ENCODE peak calls at places on chromosomes 16 and 17, in nine cellular contexts. I is IMR-90, S is H54, K is sigmoid colon, M is transverse colon, P is stomach, C is upper lobe of left lung, X is suprapubic skin, V is ovary. B is an unnamed sample.

GRCh38 chr16:15996432-15997109 is 47.2 kb downstream of the ABCC1 start:
- DNase-seq in P (peak; percentile 34), I (peak; percentile 93), C (no peak), S (peak; percentile 79), X (no peak), K (peak; percentile 78), V (peak; percentile 75), M (no peak), B (no peak)

GRCh38 chr16:22098538-22099255 is 6.4 kb downstream of the VWA3A start:
- DNase-seq in K (no peak), S (peak; percentile 25), V (no peak), C (no peak), P (no peak), X (no peak), I (peak; percentile 44), M (no peak), B (no peak)

GRCh38 chr16:85424260-85425060 is 188.7 kb upstream of the GSE1 start:
- DNase-seq in V (peak; percentile 23), M (no peak), C (no peak), I (no peak), X (no peak), S (no peak), P (peak; percentile 63), K (peak; percentile 58), B (no peak)

GRCh38 chr17:72972263-72972951 is 120.1 kb downstream of the SLC39A11 start:
- DNase-seq in K (no peak), M (no peak), S (no peak), X (no peak), I (no peak), C (no peak), P (no peak), V (no peak), B (no peak)

GRCh38 chr16:87678618-87679017 is 76.3 kb downstream of the JPH3 start:
- DNase-seq in S (no peak), C (no peak), M (no peak), X (no peak), I (no peak), P (no peak), V (no peak), K (no peak), B (no peak)

GRCh38 chr17:62595484-62595883 is 32.0 kb upstream of the MRC2 start:
- DNase-seq in S (no peak), P (no peak), M (no peak), V (no peak), X (no peak), I (no peak), C (no peak), K (no peak), B (no peak)

GRCh38 chr17:80082403-80083135 is 18.8 kb upstream of the GAA start:
- DNase-seq in S (peak; percentile 74), I (peak; percentile 78), X (no peak), P (peak; percentile 70), M (peak; percentile 57), C (peak; percentile 66), K (peak; percentile 82), V (peak; percentile 63), B (no peak)

GRCh38 chr16:372584-372983 is 2.2 kb upstream of the MRPL28 start:
- DNase-seq in C (no peak), X (no peak), P (no peak), K (no peak), V (no peak), I (no peak), S (no peak), M (no peak), B (no peak)

DNA sequence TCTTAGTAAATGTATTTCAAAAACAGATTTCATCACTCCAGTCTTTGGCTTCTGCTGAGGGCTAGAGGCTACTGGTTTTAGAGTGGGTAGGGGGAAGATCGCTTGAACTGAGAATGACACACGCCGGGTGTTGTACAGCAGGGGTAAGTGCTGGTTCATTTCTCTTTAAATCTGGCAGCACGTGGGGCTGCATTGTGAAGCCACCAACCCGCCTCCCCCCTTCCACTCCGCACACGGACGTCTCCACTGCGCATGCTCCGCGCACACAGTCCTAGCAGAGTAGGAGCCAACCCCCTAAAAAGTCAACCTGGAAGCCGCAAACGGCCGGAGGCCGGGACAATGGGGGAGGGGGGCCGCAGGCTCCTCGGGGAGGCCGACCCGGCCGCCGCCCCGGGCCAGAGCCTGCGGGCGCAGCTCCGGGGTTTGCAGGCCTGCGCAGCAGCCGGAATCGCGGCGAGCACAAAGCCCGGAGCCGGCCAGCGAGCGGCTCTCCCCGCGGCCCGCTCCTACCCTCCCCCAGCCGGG is 1.3 kb downstream of the UBE2G1 start:
- DNase-seq in I (peak; percentile 88), C (peak; percentile 94), K (peak; percentile 96), S (peak; percentile 88), V (peak; percentile 88), X (peak; percentile 93), P (peak; percentile 90), M (peak; percentile 92), B (peak; percentile 65)
- TF ChIP-seq POLR2A in I (no peak), C (peak; percentile 80), K (peak; percentile 65), S (peak; percentile 14), V (peak; percentile 19), X (no peak), P (no peak), M (peak; percentile 70), B (no peak)

DNA sequence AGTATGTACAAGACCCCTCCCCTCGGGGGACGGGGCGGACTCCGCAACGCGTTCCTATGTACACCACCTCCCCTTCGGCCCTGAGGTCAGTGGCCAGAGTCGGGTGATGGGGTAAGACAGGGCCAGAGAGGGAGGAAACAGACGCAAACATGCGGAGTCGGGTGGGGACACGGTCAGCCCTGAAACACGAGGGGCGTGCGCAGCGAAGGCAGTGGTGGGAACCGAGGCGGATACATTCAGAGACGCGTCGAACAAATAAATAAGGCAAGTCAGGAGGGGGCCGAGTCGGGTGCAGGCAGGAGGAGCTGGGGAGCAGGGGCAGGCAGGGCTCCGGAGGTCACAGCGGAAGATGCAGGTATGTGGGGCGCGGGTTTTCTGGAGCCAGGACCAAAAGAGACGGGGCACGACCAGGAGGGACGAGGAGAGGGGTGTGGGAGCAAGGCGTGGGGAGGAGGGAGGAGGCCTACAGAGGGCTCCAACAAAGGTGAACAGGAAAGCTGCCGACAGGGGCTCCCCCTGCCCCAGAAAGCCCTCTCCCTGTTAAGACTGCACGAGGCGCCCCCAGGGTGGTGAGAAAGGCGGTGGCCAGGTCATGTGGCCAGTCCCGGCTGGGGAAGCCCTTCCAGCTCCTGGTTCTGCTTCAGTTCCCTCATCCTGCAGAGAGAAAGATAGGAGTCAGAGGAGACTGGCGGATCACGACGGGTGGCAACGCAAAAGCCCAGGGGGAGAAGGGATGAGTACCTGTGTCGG is 724 bp upstream of the SPAG7 start:
- DNase-seq in S (no peak), K (no peak), V (no peak), I (no peak), X (no peak), P (no peak), C (no peak), M (no peak), B (no peak)
- TF ChIP-seq POLR2A in S (no peak), K (no peak), V (no peak), I (no peak), X (no peak), P (no peak), C (no peak), M (no peak), B (no peak)

DNA sequence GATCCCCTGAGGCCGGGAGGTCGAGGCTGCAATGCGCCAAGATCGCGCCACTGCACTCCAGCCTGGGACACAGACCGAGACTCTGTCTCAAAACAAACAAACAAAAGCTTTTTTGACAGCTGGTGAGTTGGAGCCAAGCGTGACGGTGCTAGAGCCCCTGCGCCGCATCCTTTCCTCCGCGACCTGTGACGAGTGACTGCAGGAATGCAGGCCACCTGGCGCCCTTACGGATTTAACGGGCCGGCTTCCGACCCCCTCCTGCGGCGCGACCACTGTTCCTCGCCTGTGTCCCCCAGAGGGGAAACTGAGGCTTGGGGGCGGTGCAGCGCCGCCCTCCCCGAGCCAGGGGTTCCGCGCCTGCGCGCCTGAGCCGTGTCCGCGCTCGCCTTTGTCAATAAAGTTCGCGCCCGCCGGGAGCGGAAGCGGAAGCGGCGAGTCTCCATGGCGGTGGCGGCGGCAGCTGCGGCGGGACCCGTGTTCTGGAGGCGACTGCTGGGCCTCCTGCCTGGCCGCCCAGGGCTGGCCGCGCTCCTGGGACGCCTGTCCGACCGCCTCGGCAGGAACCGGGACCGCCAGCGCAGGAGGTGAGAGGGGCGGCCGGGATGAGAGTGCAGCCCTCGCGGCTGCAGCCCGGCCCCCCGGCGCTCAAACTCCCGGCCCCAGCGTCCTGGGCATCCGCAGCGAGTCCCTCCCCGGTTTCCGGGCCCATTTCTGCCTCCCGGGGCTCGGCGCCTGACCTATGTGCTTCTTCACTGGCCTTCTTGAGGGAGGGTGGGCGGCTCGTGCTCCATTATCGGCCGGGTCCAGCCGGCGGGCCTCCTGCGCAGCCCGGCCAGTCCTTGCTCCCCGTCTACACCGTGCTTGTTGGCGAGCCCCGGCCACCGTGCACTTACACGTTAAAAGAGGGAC is at the start of gene PGS1:
- DNase-seq in C (peak; percentile 84), M (peak; percentile 85), S (no peak), V (peak; percentile 82), X (peak; percentile 94), I (peak; percentile 67), P (peak; percentile 83), K (peak; percentile 88), B (no peak)
- TF ChIP-seq POLR2A in C (peak; percentile 97), M (peak; percentile 82), S (peak; percentile 92), V (peak; percentile 69), X (peak; percentile 26), I (peak; percentile 96), P (no peak), K (peak; percentile 63), B (peak; percentile 59)

GRCh38 chr17:81298991-81299733 is 4.1 kb upstream of the SLC38A10 start:
- DNase-seq in S (no peak), M (no peak), I (no peak), C (no peak), K (no peak), X (no peak), P (no peak), V (no peak), B (no peak)

GRCh38 chr17:81302324-81302723 is 7.2 kb upstream of the SLC38A10 start:
- DNase-seq in C (no peak), S (no peak), K (no peak), V (no peak), M (no peak), I (no peak), X (no peak), P (no peak), B (no peak)

GRCh38 chr17:81301195-81302144 is 6.4 kb upstream of the SLC38A10 start:
- DNase-seq in P (no peak), M (no peak), C (no peak), K (no peak), X (no peak), S (no peak), V (no peak), I (no peak), B (no peak)

GRCh38 chr17:81299846-81300585 is 4.9 kb upstream of the SLC38A10 start:
- DNase-seq in I (no peak), X (no peak), V (no peak), P (no peak), S (no peak), K (no peak), C (no peak), M (no peak), B (no peak)

DNA sequence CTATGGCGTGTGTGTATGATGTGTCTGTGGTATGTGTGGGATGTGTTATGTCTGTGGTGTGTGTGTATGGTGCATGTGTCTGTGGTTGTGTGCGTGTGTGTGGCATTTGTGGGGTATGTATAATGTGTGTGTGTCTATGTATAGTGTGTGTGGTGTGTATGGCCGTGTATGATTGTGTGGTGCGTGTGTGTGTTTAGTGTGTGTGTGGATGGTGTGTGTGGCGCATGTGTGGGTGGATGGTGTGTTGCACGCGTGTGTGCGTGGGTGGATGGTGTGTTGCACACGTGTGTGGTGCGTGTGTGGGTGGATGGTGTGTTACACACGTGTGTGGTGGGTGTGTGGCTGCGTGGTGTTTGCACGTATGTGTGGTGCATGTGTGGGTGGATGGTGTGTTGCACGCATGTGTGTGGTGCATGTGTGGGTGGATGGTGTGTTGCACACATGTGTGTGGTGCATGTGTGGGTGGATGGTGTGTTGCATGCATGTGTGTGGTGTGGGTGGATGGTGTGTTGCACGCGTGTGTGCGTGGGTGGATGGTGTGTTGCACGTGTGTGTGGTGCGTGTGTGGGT is 5.6 kb upstream of the SLC38A10 start:
- DNase-seq in X (no peak), V (no peak), M (no peak), C (no peak), S (no peak), I (no peak), K (no peak), P (no peak), B (no peak)
- TF ChIP-seq POLR2A in X (no peak), V (no peak), M (no peak), C (no peak), S (no peak), I (no peak), K (no peak), P (no peak), B (no peak)